ENCODE peak calls at places on chromosomes 13 and 19, in ten cellular contexts. One of them, this sample, is unnamed.
A peak's percentile ranks its signal among the peaks of the same experiment; 100 is the strongest.

GRCh38 chr19:49056101-49056901 is 1.2 kb downstream of the CGB7 start:
- DNase-seq in A549: peak; percentile 92
- DNase-seq in K562: peak; percentile 88
- DNase-seq in sigmoid colon: no peak
- DNase-seq in ovary: peak; percentile 65
- DNase-seq in tibial nerve: peak; percentile 10
- DNase-seq in transverse colon: peak; percentile 65
- DNase-seq in stomach: peak; percentile 60
- DNase-seq in SK-N-SH: peak; percentile 91
- DNase-seq in H1: peak; percentile 89
- DNase-seq in this sample: no peak

GRCh38 chr19:16571689-16572331 is 405 bp downstream of the SLC35E1 start:
- DNase-seq in A549: no peak
- DNase-seq in K562: no peak
- DNase-seq in sigmoid colon: no peak
- DNase-seq in ovary: no peak
- DNase-seq in tibial nerve: no peak
- DNase-seq in transverse colon: peak; percentile 51
- DNase-seq in stomach: peak; percentile 41
- DNase-seq in SK-N-SH: no peak
- DNase-seq in H1: peak; percentile 58
- DNase-seq in this sample: no peak

GRCh38 chr19:1767464-1767933 is 14.2 kb downstream of the ONECUT3 start:
- DNase-seq in A549: peak; percentile 71
- DNase-seq in K562: peak; percentile 94
- DNase-seq in sigmoid colon: no peak
- DNase-seq in ovary: peak; percentile 69
- DNase-seq in tibial nerve: peak; percentile 33
- DNase-seq in transverse colon: peak; percentile 46
- DNase-seq in stomach: peak; percentile 51
- DNase-seq in SK-N-SH: peak; percentile 96
- DNase-seq in H1: peak; percentile 95
- DNase-seq in this sample: no peak

GRCh38 chr13:20121154-20121515 is 39.7 kb downstream of the GJA3 start:
- DNase-seq in A549: no peak
- DNase-seq in K562: no peak
- DNase-seq in sigmoid colon: no peak
- DNase-seq in ovary: no peak
- DNase-seq in tibial nerve: no peak
- DNase-seq in transverse colon: no peak
- DNase-seq in stomach: no peak
- DNase-seq in SK-N-SH: no peak
- DNase-seq in H1: no peak
- DNase-seq in this sample: no peak

GRCh38 chr13:68927387-68928026 is 1180.1 kb upstream of the ATXN8OS start:
- DNase-seq in A549: no peak
- DNase-seq in K562: no peak
- DNase-seq in sigmoid colon: no peak
- DNase-seq in ovary: no peak
- DNase-seq in tibial nerve: no peak
- DNase-seq in transverse colon: peak; percentile 6
- DNase-seq in stomach: no peak
- DNase-seq in SK-N-SH: peak; percentile 6
- DNase-seq in H1: no peak
- DNase-seq in this sample: no peak

GRCh38 chr19:2123682-2124387 is 27.1 kb downstream of the IZUMO4 start:
- DNase-seq in A549: no peak
- DNase-seq in K562: no peak
- DNase-seq in sigmoid colon: no peak
- DNase-seq in ovary: no peak
- DNase-seq in tibial nerve: no peak
- DNase-seq in transverse colon: no peak
- DNase-seq in stomach: no peak
- DNase-seq in SK-N-SH: no peak
- DNase-seq in H1: peak; percentile 86
- DNase-seq in this sample: no peak

GRCh38 chr13:20337894-20338551 is 105.9 kb upstream of the GJB6 start:
- DNase-seq in A549: no peak
- DNase-seq in K562: no peak
- DNase-seq in sigmoid colon: no peak
- DNase-seq in ovary: no peak
- DNase-seq in tibial nerve: no peak
- DNase-seq in transverse colon: no peak
- DNase-seq in stomach: no peak
- DNase-seq in SK-N-SH: no peak
- DNase-seq in H1: no peak
- DNase-seq in this sample: no peak

GRCh38 chr13:71759506-71760225 is 107.3 kb downstream of the DACH1 start:
- DNase-seq in A549: no peak
- DNase-seq in K562: no peak
- DNase-seq in sigmoid colon: no peak
- DNase-seq in ovary: no peak
- DNase-seq in tibial nerve: no peak
- DNase-seq in transverse colon: no peak
- DNase-seq in stomach: no peak
- DNase-seq in SK-N-SH: no peak
- DNase-seq in H1: no peak
- DNase-seq in this sample: no peak

GRCh38 chr13:73776137-73776785 is 357.9 kb downstream of the KLF12 start:
- DNase-seq in A549: no peak
- DNase-seq in K562: no peak
- DNase-seq in sigmoid colon: no peak
- DNase-seq in ovary: no peak
- DNase-seq in tibial nerve: no peak
- DNase-seq in transverse colon: no peak
- DNase-seq in stomach: no peak
- DNase-seq in SK-N-SH: no peak
- DNase-seq in H1: no peak
- DNase-seq in this sample: no peak

GRCh38 chr13:104105418-104106355 is 1039.5 kb upstream of the SLC10A2 start:
- DNase-seq in A549: no peak
- DNase-seq in K562: no peak
- DNase-seq in sigmoid colon: no peak
- DNase-seq in ovary: no peak
- DNase-seq in tibial nerve: no peak
- DNase-seq in transverse colon: no peak
- DNase-seq in stomach: no peak
- DNase-seq in SK-N-SH: no peak
- DNase-seq in H1: no peak
- DNase-seq in this sample: no peak

GRCh38 chr19:30174791-30175190 is 197.4 kb upstream of the ZNF536 start:
- DNase-seq in A549: no peak
- DNase-seq in K562: no peak
- DNase-seq in sigmoid colon: no peak
- DNase-seq in ovary: no peak
- DNase-seq in tibial nerve: no peak
- DNase-seq in transverse colon: no peak
- DNase-seq in stomach: no peak
- DNase-seq in SK-N-SH: no peak
- DNase-seq in H1: no peak
- DNase-seq in this sample: peak; percentile 64

GRCh38 chr13:75480691-75481175 is 1.2 kb downstream of the TBC1D4 start:
- DNase-seq in A549: peak; percentile 5
- DNase-seq in K562: peak; percentile 15
- DNase-seq in sigmoid colon: peak; percentile 67
- DNase-seq in ovary: peak; percentile 79
- DNase-seq in tibial nerve: peak; percentile 42
- DNase-seq in transverse colon: peak; percentile 77
- DNase-seq in stomach: peak; percentile 80
- DNase-seq in SK-N-SH: peak; percentile 73
- DNase-seq in H1: peak; percentile 61
- DNase-seq in this sample: no peak

GRCh38 chr13:104043184-104043583 is 977.0 kb upstream of the SLC10A2 start:
- DNase-seq in A549: no peak
- DNase-seq in K562: no peak
- DNase-seq in sigmoid colon: no peak
- DNase-seq in ovary: no peak
- DNase-seq in tibial nerve: no peak
- DNase-seq in transverse colon: no peak
- DNase-seq in stomach: no peak
- DNase-seq in SK-N-SH: no peak
- DNase-seq in H1: no peak
- DNase-seq in this sample: no peak

GRCh38 chr13:93776936-93777335 is 550.3 kb downstream of the GPC6 start:
- DNase-seq in A549: no peak
- DNase-seq in K562: no peak
- DNase-seq in sigmoid colon: no peak
- DNase-seq in ovary: no peak
- DNase-seq in tibial nerve: no peak
- DNase-seq in transverse colon: no peak
- DNase-seq in stomach: no peak
- DNase-seq in SK-N-SH: no peak
- DNase-seq in H1: no peak
- DNase-seq in this sample: no peak

GRCh38 chr13:99750951-99751350 is 220.6 kb downstream of the ZIC5 start:
- DNase-seq in A549: no peak
- DNase-seq in K562: no peak
- DNase-seq in sigmoid colon: no peak
- DNase-seq in ovary: no peak
- DNase-seq in tibial nerve: no peak
- DNase-seq in transverse colon: no peak
- DNase-seq in stomach: no peak
- DNase-seq in SK-N-SH: no peak
- DNase-seq in H1: peak; percentile 0
- DNase-seq in this sample: no peak
- TF ChIP-seq EP300 in A549: no peak
- TF ChIP-seq EP300 in K562: no peak
- TF ChIP-seq EP300 in sigmoid colon: no peak
- TF ChIP-seq EP300 in ovary: no peak
- TF ChIP-seq EP300 in tibial nerve: no peak
- TF ChIP-seq EP300 in transverse colon: no peak
- TF ChIP-seq EP300 in stomach: no peak
- TF ChIP-seq EP300 in SK-N-SH: no peak
- TF ChIP-seq EP300 in H1: no peak
- TF ChIP-seq EP300 in this sample: no peak

GRCh38 chr19:45254044-45254531 is 3.0 kb downstream of the MARK4 start:
- DNase-seq in A549: no peak
- DNase-seq in K562: peak; percentile 58
- DNase-seq in sigmoid colon: no peak
- DNase-seq in ovary: no peak
- DNase-seq in tibial nerve: no peak
- DNase-seq in transverse colon: no peak
- DNase-seq in stomach: no peak
- DNase-seq in SK-N-SH: peak; percentile 79
- DNase-seq in H1: no peak
- DNase-seq in this sample: no peak
- TF ChIP-seq CTCF in A549: no peak
- TF ChIP-seq CTCF in K562: peak; percentile 34
- TF ChIP-seq CTCF in sigmoid colon: no peak
- TF ChIP-seq CTCF in ovary: no peak
- TF ChIP-seq CTCF in tibial nerve: no peak
- TF ChIP-seq CTCF in transverse colon: no peak
- TF ChIP-seq CTCF in stomach: no peak
- TF ChIP-seq CTCF in SK-N-SH: peak; percentile 47
- TF ChIP-seq CTCF in H1: no peak
- TF ChIP-seq CTCF in this sample: peak; percentile 9

GRCh38 chr19:55678121-55678671 is 3.2 kb downstream of the EPN1 start:
- DNase-seq in A549: no peak
- DNase-seq in K562: no peak
- DNase-seq in sigmoid colon: no peak
- DNase-seq in ovary: no peak
- DNase-seq in tibial nerve: peak; percentile 16
- DNase-seq in transverse colon: peak; percentile 70
- DNase-seq in stomach: peak; percentile 43
- DNase-seq in SK-N-SH: no peak
- DNase-seq in H1: no peak
- DNase-seq in this sample: no peak
- TF ChIP-seq EP300 in A549: no peak
- TF ChIP-seq EP300 in K562: no peak
- TF ChIP-seq EP300 in sigmoid colon: no peak
- TF ChIP-seq EP300 in ovary: no peak
- TF ChIP-seq EP300 in tibial nerve: no peak
- TF ChIP-seq EP300 in transverse colon: no peak
- TF ChIP-seq EP300 in stomach: no peak
- TF ChIP-seq EP300 in SK-N-SH: no peak
- TF ChIP-seq EP300 in H1: no peak
- TF ChIP-seq EP300 in this sample: no peak

GRCh38 chr19:55527197-55528029 is 9.5 kb downstream of the SBK2 start:
- DNase-seq in A549: no peak
- DNase-seq in K562: no peak
- DNase-seq in sigmoid colon: no peak
- DNase-seq in ovary: no peak
- DNase-seq in tibial nerve: no peak
- DNase-seq in transverse colon: no peak
- DNase-seq in stomach: no peak
- DNase-seq in SK-N-SH: no peak
- DNase-seq in H1: no peak
- DNase-seq in this sample: no peak

GRCh38 chr19:55526216-55527196 is 10.4 kb downstream of the SBK2 start:
- DNase-seq in A549: peak; percentile 82
- DNase-seq in K562: no peak
- DNase-seq in sigmoid colon: no peak
- DNase-seq in ovary: peak; percentile 74
- DNase-seq in tibial nerve: no peak
- DNase-seq in transverse colon: peak; percentile 80
- DNase-seq in stomach: peak; percentile 93
- DNase-seq in SK-N-SH: peak; percentile 57
- DNase-seq in H1: no peak
- DNase-seq in this sample: no peak

GRCh38 chr19:55529636-55530230 is 7.2 kb downstream of the SBK2 start:
- DNase-seq in A549: no peak
- DNase-seq in K562: no peak
- DNase-seq in sigmoid colon: no peak
- DNase-seq in ovary: no peak
- DNase-seq in tibial nerve: no peak
- DNase-seq in transverse colon: no peak
- DNase-seq in stomach: no peak
- DNase-seq in SK-N-SH: no peak
- DNase-seq in H1: no peak
- DNase-seq in this sample: no peak

GRCh38 chr19:55525289-55526101 is 11.4 kb downstream of the SBK2 start:
- DNase-seq in A549: no peak
- DNase-seq in K562: no peak
- DNase-seq in sigmoid colon: no peak
- DNase-seq in ovary: no peak
- DNase-seq in tibial nerve: no peak
- DNase-seq in transverse colon: no peak
- DNase-seq in stomach: no peak
- DNase-seq in SK-N-SH: no peak
- DNase-seq in H1: no peak
- DNase-seq in this sample: no peak

DNA sequence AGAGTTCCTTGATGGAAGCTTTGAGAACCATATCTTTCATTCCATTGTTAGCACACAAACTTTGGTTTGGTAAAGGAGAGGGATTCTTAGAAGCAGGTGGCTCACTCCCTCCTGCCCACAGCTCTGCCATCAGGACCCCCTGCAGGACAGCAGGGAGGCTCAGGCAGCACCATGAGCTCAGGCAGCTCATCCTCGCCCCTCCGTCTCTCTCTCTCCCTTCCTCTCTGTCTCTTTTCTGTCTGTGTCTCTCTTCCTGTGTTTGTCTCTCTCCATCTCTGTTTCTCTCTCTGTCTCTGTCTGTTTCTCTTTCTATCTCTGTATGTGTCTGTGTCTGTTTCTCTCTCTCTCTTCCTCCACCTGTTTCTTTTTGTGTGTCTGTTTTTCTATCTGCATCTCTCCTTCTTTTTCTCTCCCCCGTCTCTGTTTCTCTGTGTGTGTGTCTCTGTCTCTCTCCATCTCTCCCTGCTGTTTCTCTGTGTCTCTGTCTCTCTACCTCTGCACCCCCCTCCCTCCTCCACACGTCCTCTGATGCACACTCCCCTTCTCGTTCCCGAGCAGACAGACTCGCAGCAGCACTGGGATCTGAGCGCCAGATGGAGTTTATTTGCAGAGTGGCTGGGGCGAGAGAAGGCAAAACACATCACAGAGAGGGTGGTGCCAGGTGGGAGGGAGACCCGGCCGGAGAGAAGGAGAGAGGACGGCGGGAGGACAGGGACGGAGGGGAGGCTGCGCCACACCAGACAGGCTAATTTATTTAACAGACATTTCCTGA is 8.7 kb downstream of the SBK2 start:
- DNase-seq in A549: no peak
- DNase-seq in K562: no peak
- DNase-seq in sigmoid colon: no peak
- DNase-seq in ovary: no peak
- DNase-seq in tibial nerve: no peak
- DNase-seq in transverse colon: no peak
- DNase-seq in stomach: no peak
- DNase-seq in SK-N-SH: peak; percentile 90
- DNase-seq in H1: no peak
- DNase-seq in this sample: no peak
- TF ChIP-seq CTCF in A549: no peak
- TF ChIP-seq CTCF in K562: no peak
- TF ChIP-seq CTCF in sigmoid colon: no peak
- TF ChIP-seq CTCF in ovary: no peak
- TF ChIP-seq CTCF in tibial nerve: no peak
- TF ChIP-seq CTCF in transverse colon: no peak
- TF ChIP-seq CTCF in stomach: peak; percentile 23
- TF ChIP-seq CTCF in SK-N-SH: no peak
- TF ChIP-seq CTCF in H1: no peak
- TF ChIP-seq CTCF in this sample: no peak